ENCODE peak calls at places on chromosomes 5 and 9, in eight cellular contexts. T, Q, B, N, J, R, M and Z are unnamed samples.

GRCh38 chr9:35908484-35909125 is 685 bp upstream of the SPAAR start:
- DNase-seq in T (no peak), Q (no peak), J (no peak), B (peak; percentile 53), M (no peak), N (no peak), R (peak; percentile 95), Z (no peak)

GRCh38 chr9:18573157-18573556 is 99.2 kb downstream of the ADAMTSL1 start:
- DNase-seq in M (no peak), Q (no peak), R (no peak), T (no peak), N (no peak), J (no peak), B (no peak), Z (no peak)

GRCh38 chr9:115369322-115369957 is 251.5 kb upstream of the TNC start:
- DNase-seq in R (peak; percentile 76), M (no peak), N (no peak), B (no peak), J (no peak), T (no peak), Q (no peak), Z (no peak)

GRCh38 chr9:15915711-15916110 is 362.9 kb downstream of the CCDC171 start:
- DNase-seq in M (no peak), J (no peak), Q (no peak), T (no peak), N (no peak), R (no peak), B (no peak), Z (no peak)

GRCh38 chr9:96218821-96219614 is 83.0 kb downstream of the HSD17B3 start:
- DNase-seq in M (no peak), Q (peak; percentile 10), R (no peak), B (no peak), T (no peak), N (no peak), J (no peak), Z (no peak)

GRCh38 chr9:37938121-37938906 is 34.4 kb upstream of the SLC25A51 start:
- DNase-seq in M (no peak), Q (no peak), B (peak; percentile 75), N (no peak), R (no peak), J (no peak), T (no peak), Z (no peak)

GRCh38 chr5:172897691-172898512 is 61.3 kb upstream of the RPL26L1 start:
- DNase-seq in B (no peak), T (no peak), J (no peak), N (no peak), M (no peak), Q (no peak), R (no peak), Z (no peak)

GRCh38 chr5:114176356-114176755 is 185.5 kb upstream of the KCNN2 start:
- DNase-seq in T (no peak), B (no peak), M (no peak), R (no peak), Q (no peak), N (no peak), J (no peak), Z (no peak)

GRCh38 chr5:88393721-88394530 is 125.3 kb upstream of the TMEM161B start:
- DNase-seq in T (no peak), M (no peak), J (no peak), Q (no peak), B (no peak), R (peak; percentile 69), N (no peak), Z (no peak)

GRCh38 chr5:154523104-154523503 is 45.1 kb upstream of the HAND1 start:
- DNase-seq in N (no peak), J (no peak), T (no peak), R (no peak), Q (no peak), M (no peak), B (peak; percentile 45), Z (no peak)

GRCh38 chr5:101969752-101970151 is 326.3 kb downstream of the SLCO4C1 start:
- DNase-seq in Q (no peak), R (no peak), T (no peak), J (no peak), N (no peak), M (no peak), B (no peak), Z (no peak)

GRCh38 chr9:74122229-74122628 is 374.9 kb upstream of the RORB start:
- DNase-seq in Q (no peak), J (no peak), M (no peak), N (no peak), B (no peak), R (no peak), T (no peak), Z (no peak)

GRCh38 chr9:82490019-82490499 is 501.5 kb downstream of the SPATA31D1 start:
- DNase-seq in J (no peak), M (no peak), B (no peak), R (no peak), T (no peak), N (no peak), Q (no peak), Z (no peak)

GRCh38 chr9:31304576-31304975 is 1079.9 kb upstream of the ACO1 start:
- DNase-seq in J (no peak), T (no peak), Q (no peak), R (no peak), B (no peak), M (no peak), N (no peak), Z (no peak)

GRCh38 chr5:4000960-4001359 is 405.3 kb downstream of the IRX1 start:
- DNase-seq in B (no peak), Q (no peak), T (no peak), N (no peak), M (no peak), R (no peak), J (no peak), Z (no peak)

GRCh38 chr5:16853511-16853910 is 82.6 kb downstream of the MYO10 start:
- DNase-seq in T (no peak), N (no peak), R (peak; percentile 24), Q (no peak), J (no peak), B (no peak), M (no peak), Z (no peak)

GRCh38 chr5:133341915-133342710 is 270.2 kb downstream of the FSTL4 start:
- DNase-seq in M (no peak), N (no peak), J (no peak), Q (no peak), T (no peak), R (no peak), B (no peak), Z (no peak)

GRCh38 chr5:169832845-169833244 is 147.4 kb downstream of the INSYN2B start:
- DNase-seq in M (no peak), T (no peak), Q (no peak), J (no peak), R (no peak), N (no peak), B (no peak), Z (no peak)